ENCODE peak calls at places on chromosomes 1 and 21, in four cellular contexts. One of them, this sample, is unnamed.

GRCh38 chr1:9755441-9755995 is 68.2 kb downstream of the CLSTN1 start:
- DNase-seq in GM12878: no peak
- DNase-seq in IMR-90: no peak
- DNase-seq in K562: no peak
- DNase-seq in this sample: no peak

GRCh38 chr1:110384581-110385321 is 6.1 kb downstream of the SLC16A4 start:
- DNase-seq in K562: no peak
- DNase-seq in GM12878: peak
- DNase-seq in IMR-90: no peak
- DNase-seq in this sample: no peak

GRCh38 chr1:35047188-35047858 is 15.6 kb upstream of the ZMYM6 start:
- DNase-seq in IMR-90: peak
- DNase-seq in K562: no peak
- DNase-seq in GM12878: no peak
- DNase-seq in this sample: no peak

GRCh38 chr1:204400893-204401510 is 10.6 kb downstream of the PPP1R15B start:
- DNase-seq in K562: peak
- DNase-seq in IMR-90: no peak
- DNase-seq in GM12878: no peak
- DNase-seq in this sample: no peak

GRCh38 chr21:35649186-35649585 is 411.1 kb downstream of the SETD4 start:
- DNase-seq in IMR-90: peak
- DNase-seq in GM12878: no peak
- DNase-seq in K562: no peak
- DNase-seq in this sample: no peak

GRCh38 chr1:245260883-245261282 is 106.1 kb downstream of the KIF26B start:
- DNase-seq in K562: no peak
- DNase-seq in GM12878: no peak
- DNase-seq in IMR-90: no peak
- DNase-seq in this sample: no peak

GRCh38 chr1:87902830-87903614 is 574.3 kb downstream of the LMO4 start:
- DNase-seq in K562: no peak
- DNase-seq in IMR-90: peak
- DNase-seq in GM12878: no peak
- DNase-seq in this sample: no peak

GRCh38 chr1:220884981-220885918 is 6.0 kb downstream of the HLX start:
- DNase-seq in GM12878: no peak
- DNase-seq in K562: no peak
- DNase-seq in IMR-90: no peak
- DNase-seq in this sample: no peak

GRCh38 chr1:58062635-58063034 is 483.9 kb downstream of the OMA1 start:
- DNase-seq in IMR-90: no peak
- DNase-seq in GM12878: no peak
- DNase-seq in K562: no peak
- DNase-seq in this sample: no peak

GRCh38 chr1:22872971-22873664 is 99.5 kb downstream of the LACTBL1 start:
- DNase-seq in IMR-90: no peak
- DNase-seq in K562: no peak
- DNase-seq in GM12878: no peak
- DNase-seq in this sample: no peak

GRCh38 chr1:56028244-56028643 is 551.1 kb downstream of the PLPP3 start:
- DNase-seq in GM12878: peak
- DNase-seq in K562: no peak
- DNase-seq in IMR-90: no peak
- DNase-seq in this sample: no peak

GRCh38 chr21:27674037-27674436 is 707.1 kb upstream of the ADAMTS5 start:
- DNase-seq in K562: no peak
- DNase-seq in GM12878: no peak
- DNase-seq in IMR-90: peak
- DNase-seq in this sample: no peak

GRCh38 chr21:33831962-33832659 is 83.5 kb downstream of the ATP5PO start:
- DNase-seq in IMR-90: no peak
- DNase-seq in GM12878: no peak
- DNase-seq in K562: no peak
- DNase-seq in this sample: no peak

GRCh38 chr1:225767591-225768540 is 9.8 kb upstream of the SRP9 start:
- DNase-seq in IMR-90: peak
- DNase-seq in GM12878: no peak
- DNase-seq in K562: peak
- DNase-seq in this sample: no peak

GRCh38 chr1:168454211-168454815 is 89.5 kb downstream of the XCL2 start:
- DNase-seq in GM12878: no peak
- DNase-seq in K562: no peak
- DNase-seq in IMR-90: peak
- DNase-seq in this sample: no peak

GRCh38 chr1:150152182-150152536 is 2.4 kb downstream of the PLEKHO1 start:
- DNase-seq in GM12878: no peak
- DNase-seq in K562: no peak
- DNase-seq in IMR-90: no peak
- DNase-seq in this sample: no peak

GRCh38 chr1:53332188-53332564 is 4.3 kb upstream of the LRP8 start:
- DNase-seq in IMR-90: no peak
- DNase-seq in K562: no peak
- DNase-seq in GM12878: no peak
- DNase-seq in this sample: no peak

GRCh38 chr1:212981025-212981495 is 30.7 kb downstream of the VASH2 start:
- DNase-seq in K562: no peak
- DNase-seq in GM12878: no peak
- DNase-seq in IMR-90: no peak
- DNase-seq in this sample: no peak

GRCh38 chr1:152622803-152623202 is at the start of gene LCE3A:
- DNase-seq in IMR-90: peak
- DNase-seq in GM12878: no peak
- DNase-seq in K562: no peak
- DNase-seq in this sample: no peak

GRCh38 chr1:206075786-206076725 is 23.1 kb downstream of the RHEX start:
- DNase-seq in K562: no peak
- DNase-seq in IMR-90: peak
- DNase-seq in GM12878: no peak
- DNase-seq in this sample: no peak

GRCh38 chr1:208235983-208236761 is 8.0 kb downstream of the PLXNA2 start:
- DNase-seq in IMR-90: peak
- DNase-seq in K562: peak
- DNase-seq in GM12878: no peak
- DNase-seq in this sample: no peak

GRCh38 chr1:91864017-91864700 is 21.8 kb downstream of the TGFBR3 start:
- DNase-seq in K562: no peak
- DNase-seq in IMR-90: peak
- DNase-seq in GM12878: no peak
- DNase-seq in this sample: no peak

GRCh38 chr1:187876775-187877174 is 1048.0 kb downstream of the PLA2G4A start:
- DNase-seq in IMR-90: no peak
- DNase-seq in GM12878: peak
- DNase-seq in K562: no peak
- DNase-seq in this sample: no peak

GRCh38 chr1:233394860-233395717 is 67.6 kb downstream of the MAP3K21 start:
- DNase-seq in K562: peak
- DNase-seq in GM12878: no peak
- DNase-seq in IMR-90: peak
- DNase-seq in this sample: no peak

GRCh38 chr1:10429868-10430215 is 391 bp upstream of the CENPS start:
- DNase-seq in GM12878: no peak
- DNase-seq in K562: no peak
- DNase-seq in IMR-90: peak
- DNase-seq in this sample: no peak

GRCh38 chr1:16235347-16235746 is 1.6 kb downstream of the CPLANE2 start:
- DNase-seq in K562: no peak
- DNase-seq in GM12878: no peak
- DNase-seq in IMR-90: no peak
- DNase-seq in this sample: no peak

GRCh38 chr1:167484726-167485125 is 33.6 kb downstream of the CD247 start:
- DNase-seq in K562: no peak
- DNase-seq in IMR-90: no peak
- DNase-seq in GM12878: no peak
- DNase-seq in this sample: no peak

GRCh38 chr21:40902993-40903392 is 56.0 kb upstream of the DSCAM start:
- DNase-seq in GM12878: no peak
- DNase-seq in K562: no peak
- DNase-seq in IMR-90: no peak
- DNase-seq in this sample: no peak

GRCh38 chr1:119504831-119505230 is 2.2 kb upstream of the HSD3B1 start:
- DNase-seq in IMR-90: no peak
- DNase-seq in K562: no peak
- DNase-seq in GM12878: no peak
- DNase-seq in this sample: no peak

DNA sequence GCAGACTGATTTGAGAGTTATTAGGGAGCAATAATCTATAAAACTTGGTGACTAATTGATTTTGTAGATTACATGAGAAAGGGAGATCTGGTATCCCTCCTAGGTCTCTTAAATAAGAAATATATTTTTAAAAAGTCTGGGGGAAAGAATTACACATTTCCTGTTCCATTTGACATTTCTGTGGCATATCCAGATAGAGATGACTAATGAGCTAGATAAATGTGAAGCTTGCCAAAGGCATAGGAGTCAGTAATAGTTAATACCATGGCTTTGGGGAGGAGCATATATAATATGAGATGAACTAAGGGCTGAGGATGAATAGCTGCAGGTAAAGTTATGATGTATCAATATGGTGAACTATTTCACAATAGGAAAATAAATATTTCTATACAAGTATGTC is 663.7 kb downstream of the PTPRC start:
- DNase-seq in GM12878: no peak
- DNase-seq in IMR-90: peak
- DNase-seq in K562: no peak
- DNase-seq in this sample: no peak
- TF ChIP-seq CHD1 in GM12878: no peak
- TF ChIP-seq CHD1 in IMR-90: no peak
- TF ChIP-seq CHD1 in K562: no peak
- TF ChIP-seq CHD1 in this sample: no peak

GRCh38 chr1:174789399-174789798 is 210.3 kb upstream of the CACYBP start:
- DNase-seq in K562: peak
- DNase-seq in GM12878: peak
- DNase-seq in IMR-90: peak
- DNase-seq in this sample: no peak

GRCh38 chr1:174788981-174789380 is 210.8 kb upstream of the CACYBP start:
- DNase-seq in IMR-90: peak
- DNase-seq in K562: peak
- DNase-seq in GM12878: no peak
- DNase-seq in this sample: no peak

GRCh38 chr1:174785506-174785905 is 214.2 kb upstream of the CACYBP start:
- DNase-seq in GM12878: no peak
- DNase-seq in K562: no peak
- DNase-seq in IMR-90: no peak
- DNase-seq in this sample: no peak

GRCh38 chr1:174791863-174792262 is 207.9 kb upstream of the CACYBP start:
- DNase-seq in K562: peak
- DNase-seq in GM12878: no peak
- DNase-seq in IMR-90: no peak
- DNase-seq in this sample: no peak

DNA sequence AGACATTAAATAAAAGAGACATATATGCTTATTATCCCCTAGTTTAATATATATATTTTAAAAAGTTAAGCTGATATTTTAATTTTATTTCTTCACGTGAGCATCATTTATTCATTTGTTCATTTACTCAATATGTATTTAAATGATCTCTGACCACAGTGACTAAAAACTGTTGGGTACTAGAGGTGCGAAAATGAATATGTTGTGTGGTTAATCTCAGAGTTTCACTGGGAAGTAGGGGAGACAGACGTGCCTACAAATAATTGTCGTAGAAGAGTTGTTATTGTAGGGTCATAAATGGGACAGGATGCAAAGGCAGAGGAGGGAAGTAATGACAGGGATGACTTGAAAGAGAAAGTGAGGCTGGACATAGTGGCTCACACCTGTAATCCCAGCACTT is 213.0 kb upstream of the CACYBP start:
- DNase-seq in K562: no peak
- DNase-seq in IMR-90: no peak
- DNase-seq in GM12878: peak
- DNase-seq in this sample: no peak
- TF ChIP-seq CHD1 in K562: no peak
- TF ChIP-seq CHD1 in IMR-90: no peak
- TF ChIP-seq CHD1 in GM12878: no peak
- TF ChIP-seq CHD1 in this sample: no peak

DNA sequence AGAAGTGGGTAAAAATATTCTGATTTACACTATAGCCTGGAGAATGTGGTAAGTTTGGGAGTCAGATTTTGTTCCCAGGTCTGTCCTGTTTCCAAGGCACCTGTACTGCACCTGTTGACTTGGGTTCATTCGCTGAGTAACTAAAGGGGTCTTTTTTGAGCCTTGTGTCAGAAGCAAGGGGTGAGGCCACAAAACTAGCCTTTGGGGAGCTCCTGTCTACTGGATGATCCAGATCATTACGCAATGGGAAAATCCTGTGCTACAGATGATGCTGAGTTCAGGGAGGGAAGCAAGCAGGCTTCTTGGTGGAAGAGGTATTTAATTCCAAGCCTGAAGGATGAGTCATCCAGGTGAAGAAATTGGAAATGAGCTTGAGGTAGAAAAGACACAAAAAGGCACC is 424.0 kb downstream of the MATN1 start:
- DNase-seq in IMR-90: no peak
- DNase-seq in GM12878: no peak
- DNase-seq in K562: no peak
- DNase-seq in this sample: no peak
- TF ChIP-seq CHD1 in IMR-90: no peak
- TF ChIP-seq CHD1 in GM12878: no peak
- TF ChIP-seq CHD1 in K562: no peak
- TF ChIP-seq CHD1 in this sample: no peak

DNA sequence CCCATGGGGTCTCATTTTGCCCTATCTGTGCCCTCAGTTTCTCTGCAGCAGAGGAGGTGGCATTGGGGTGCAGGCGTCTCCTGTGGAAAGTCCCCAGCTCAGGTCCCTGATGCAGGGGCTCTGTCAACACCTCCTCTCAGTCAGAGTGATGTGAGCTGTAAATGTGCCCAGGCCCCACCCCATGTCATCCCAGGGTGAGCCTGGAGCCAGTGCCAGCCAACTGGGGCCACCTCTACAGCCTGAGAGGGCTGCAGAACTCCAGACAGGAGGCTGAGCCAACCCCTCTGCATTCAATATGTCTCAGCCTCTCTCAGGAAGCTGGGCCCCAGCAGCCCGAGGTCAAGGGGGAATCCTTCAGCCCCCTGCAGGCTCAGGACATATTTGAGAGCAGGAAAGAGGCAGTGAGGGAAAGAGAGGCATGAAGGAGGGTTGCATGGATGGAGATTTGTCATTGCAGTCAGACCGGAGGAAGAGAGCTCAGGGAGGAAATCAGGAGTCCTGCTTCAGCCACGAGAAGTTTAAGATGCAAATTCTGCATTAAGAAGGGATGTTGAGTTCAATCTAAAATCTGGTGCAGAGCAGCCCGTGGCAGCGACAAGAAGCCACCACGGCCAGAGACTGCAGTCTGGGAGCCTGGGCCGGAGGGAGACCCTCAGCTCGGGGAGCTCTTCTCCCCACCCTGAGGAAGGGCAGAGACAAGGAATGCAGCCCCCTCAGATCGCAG is 288.2 kb upstream of the VAMP3 start:
- DNase-seq in GM12878: no peak
- DNase-seq in K562: no peak
- DNase-seq in IMR-90: no peak
- DNase-seq in this sample: no peak
- TF ChIP-seq CHD1 in GM12878: no peak
- TF ChIP-seq CHD1 in K562: no peak
- TF ChIP-seq CHD1 in IMR-90: no peak
- TF ChIP-seq CHD1 in this sample: no peak